ENCODE peak calls at places on chromosomes 6 and 20, in ten cellular contexts. X is stimulated activated CD4-positive, alpha-beta T cell treated with anti-CD3 and anti-CD28 coated beads, Interleukin-2, amount 100 ng/mL, for 48 hours; D is CD8-positive, alpha-beta memory T cell; C is psoas muscle; K is RPMI7951; G is amniotic stem cell; L is neural crest cell; B is stimulated activated CD8-positive, alpha-beta memory T cell treated with anti-CD3 and anti-CD28 coated beads, Interleukin-7, amount 100 ng/mL, for 1 hour; J is H1; S is H9. M is an unnamed sample.

GRCh38 chr6:45187841-45188240 is 140.3 kb upstream of the RUNX2 start:
- DNase-seq in X (no peak), D (no peak), C (no peak), K (peak), G (peak), L (no peak), B (no peak), J (no peak), S (no peak), M (no peak)

GRCh38 chr6:1610497-1611321 is 994 bp downstream of the FOXC1 start:
- DNase-seq in X (no peak), D (no peak), C (peak), K (peak), G (no peak), L (no peak), B (no peak), J (no peak), S (no peak), M (no peak)

GRCh38 chr20:50313827-50314226 is 123.2 kb downstream of the CEBPB start:
- DNase-seq in X (no peak), D (no peak), C (no peak), K (no peak), G (no peak), L (no peak), B (no peak), J (no peak), S (no peak), M (no peak)

GRCh38 chr6:47076422-47077344 is 34.6 kb upstream of the ADGRF1 start:
- DNase-seq in X (no peak), D (no peak), C (no peak), K (peak), G (no peak), L (no peak), B (no peak), J (no peak), S (no peak), M (no peak)

GRCh38 chr6:144415014-144415413 is 129.9 kb downstream of the UTRN start:
- DNase-seq in X (no peak), D (no peak), C (no peak), K (peak), G (peak), L (no peak), B (no peak), J (no peak), S (no peak), M (peak)

GRCh38 chr6:28643017-28643740 is 117.5 kb downstream of the GPX5 start:
- DNase-seq in X (peak), D (no peak), C (no peak), K (peak), G (no peak), L (peak), B (no peak), J (peak), S (peak), M (no peak)

GRCh38 chr6:107832146-107833056 is 8.3 kb upstream of the SCML4 start:
- DNase-seq in X (no peak), D (no peak), C (no peak), K (peak), G (no peak), L (no peak), B (no peak), J (no peak), S (no peak), M (no peak)

GRCh38 chr6:132887204-132887603 is 72.8 kb downstream of the RPS12 start:
- DNase-seq in X (no peak), D (no peak), C (no peak), K (no peak), G (no peak), L (no peak), B (no peak), J (no peak), S (no peak), M (no peak)

GRCh38 chr6:8583291-8583690 is 147.9 kb upstream of the SLC35B3 start:
- DNase-seq in X (no peak), D (no peak), C (no peak), K (no peak), G (no peak), L (no peak), B (no peak), J (no peak), S (no peak), M (no peak)

GRCh38 chr6:127463056-127463455 is 3.9 kb upstream of the KIAA0408 start:
- DNase-seq in X (no peak), D (no peak), C (no peak), K (no peak), G (no peak), L (no peak), B (no peak), J (no peak), S (no peak), M (no peak)

GRCh38 chr6:163866192-163866591 is 451.7 kb downstream of the QKI start:
- DNase-seq in X (no peak), D (no peak), C (no peak), K (no peak), G (no peak), L (no peak), B (no peak), J (no peak), S (peak), M (no peak)